ENCODE peak calls at places on chromosomes 5 and 9, in seven cellular contexts. O is brain microvascular endothelial cell; Y is gastrocnemius medialis; N is CD4-positive, alpha-beta T cell; B is Panc1; P is adrenal gland; W is neural crest cell. F is an unnamed sample.

GRCh38 chr9:131776473-131776872 is 36.6 kb upstream of the RAPGEF1 start:
- DNase-seq in O (peak; percentile 25), Y (no peak), N (no peak), B (no peak), P (no peak), W (peak; percentile 61), F (no peak)

GRCh38 chr5:497871-498509 is 26.3 kb downstream of the SLC9A3 start:
- DNase-seq in O (no peak), Y (no peak), N (no peak), B (no peak), P (no peak), W (no peak), F (no peak)

GRCh38 chr5:75185763-75186162 is 50.9 kb downstream of the ANKRD31 start:
- DNase-seq in O (no peak), Y (no peak), N (no peak), B (no peak), P (no peak), W (no peak), F (no peak)

GRCh38 chr9:27943544-27943943 is 370.3 kb upstream of the C9orf72 start:
- DNase-seq in O (no peak), Y (no peak), N (no peak), B (no peak), P (no peak), W (no peak), F (no peak)

GRCh38 chr9:10855847-10856246 is 243.0 kb upstream of the PTPRD start:
- DNase-seq in O (peak; percentile 33), Y (no peak), N (no peak), B (no peak), P (no peak), W (no peak), F (no peak)

GRCh38 chr9:764105-764524 is 77.4 kb upstream of the DMRT1 start:
- DNase-seq in O (peak; percentile 52), Y (peak; percentile 66), N (peak; percentile 16), B (peak; percentile 22), P (peak; percentile 27), W (peak; percentile 44), F (no peak)

GRCh38 chr5:122190156-122190555 is 60.8 kb downstream of the ZNF474 start:
- DNase-seq in O (no peak), Y (no peak), N (no peak), B (no peak), P (no peak), W (no peak), F (no peak)

GRCh38 chr5:76818844-76819831 is at the start of gene F2RL1:
- DNase-seq in O (peak; percentile 88), Y (no peak), N (peak; percentile 37), B (no peak), P (peak; percentile 60), W (no peak), F (no peak)

GRCh38 chr5:73303139-73304079 is 130.4 kb downstream of the TMEM174 start:
- DNase-seq in O (no peak), Y (no peak), N (no peak), B (no peak), P (no peak), W (no peak), F (no peak)

GRCh38 chr9:36092509-36093215 is 43.9 kb upstream of the GLIPR2 start:
- DNase-seq in O (peak; percentile 11), Y (no peak), N (no peak), B (no peak), P (no peak), W (no peak), F (no peak)

GRCh38 chr5:109352475-109352874 is 57.3 kb downstream of the PJA2 start:
- DNase-seq in O (no peak), Y (no peak), N (no peak), B (no peak), P (no peak), W (no peak), F (no peak)

GRCh38 chr9:88414298-88414697 is 26.1 kb downstream of the SPIN1 start:
- DNase-seq in O (no peak), Y (no peak), N (no peak), B (no peak), P (no peak), W (no peak), F (no peak)

GRCh38 chr9:29861803-29862202 is 2288.5 kb upstream of the C9orf72 start:
- DNase-seq in O (no peak), Y (no peak), N (no peak), B (no peak), P (no peak), W (no peak), F (no peak)
- TF ChIP-seq CTCF in O (no peak), Y (no peak), N (no peak), B (no peak), P (no peak), W (no peak), F (no peak)

GRCh38 chr5:124433170-124433569 is 313.3 kb downstream of the ZNF608 start:
- DNase-seq in O (no peak), Y (no peak), N (no peak), B (no peak), P (no peak), W (no peak), F (no peak)
- TF ChIP-seq CTCF in O (no peak), Y (no peak), N (no peak), B (no peak), P (no peak), W (no peak), F (no peak)

GRCh38 chr9:98259791-98260190 is 4.3 kb upstream of the TBC1D2 start:
- DNase-seq in O (no peak), Y (no peak), N (no peak), B (no peak), P (no peak), W (no peak), F (no peak)
- TF ChIP-seq CTCF in O (no peak), Y (no peak), N (no peak), B (no peak), P (no peak), W (no peak), F (no peak)

GRCh38 chr9:98881356-98881755 is 62.4 kb upstream of the COL15A1 start:
- DNase-seq in O (no peak), Y (no peak), N (no peak), B (no peak), P (no peak), W (no peak), F (no peak)

GRCh38 chr9:98882569-98882923 is 61.2 kb upstream of the COL15A1 start:
- DNase-seq in O (no peak), Y (no peak), N (no peak), B (no peak), P (no peak), W (no peak), F (no peak)

GRCh38 chr9:98879958-98880300 is 63.8 kb upstream of the COL15A1 start:
- DNase-seq in O (no peak), Y (no peak), N (no peak), B (no peak), P (no peak), W (no peak), F (no peak)

GRCh38 chr9:98880311-98881015 is 63.2 kb upstream of the COL15A1 start:
- DNase-seq in O (no peak), Y (no peak), N (no peak), B (no peak), P (no peak), W (no peak), F (no peak)

GRCh38 chr9:98881836-98882568 is 61.7 kb upstream of the COL15A1 start:
- DNase-seq in O (no peak), Y (no peak), N (no peak), B (no peak), P (no peak), W (no peak), F (no peak)
- TF ChIP-seq CTCF in O (peak; percentile 45), Y (no peak), N (no peak), B (no peak), P (no peak), W (no peak), F (no peak)

GRCh38 chr9:109843651-109844050 is 63.7 kb downstream of the PALM2AKAP2 start:
- DNase-seq in O (no peak), Y (peak; percentile 86), N (no peak), B (no peak), P (peak; percentile 26), W (no peak), F (no peak)
- TF ChIP-seq CTCF in O (no peak), Y (no peak), N (no peak), B (no peak), P (no peak), W (no peak), F (no peak)

GRCh38 chr5:78077369-78078068 is 217.0 kb downstream of the AP3B1 start:
- DNase-seq in O (no peak), Y (no peak), N (no peak), B (no peak), P (no peak), W (no peak), F (no peak)
- TF ChIP-seq CTCF in O (no peak), Y (no peak), N (no peak), B (no peak), P (no peak), W (no peak), F (no peak)

GRCh38 chr5:174172104-174172965 is 126.8 kb downstream of the NSG2 start:
- DNase-seq in O (no peak), Y (no peak), N (no peak), B (no peak), P (no peak), W (peak; percentile 32), F (no peak)
- TF ChIP-seq CTCF in O (no peak), Y (no peak), N (no peak), B (no peak), P (no peak), W (no peak), F (no peak)

GRCh38 chr9:70964861-70965260 is 156.6 kb downstream of the TRPM3 start:
- DNase-seq in O (no peak), Y (no peak), N (no peak), B (no peak), P (no peak), W (no peak), F (no peak)
- TF ChIP-seq CTCF in O (no peak), Y (no peak), N (no peak), B (no peak), P (no peak), W (no peak), F (no peak)

DNA sequence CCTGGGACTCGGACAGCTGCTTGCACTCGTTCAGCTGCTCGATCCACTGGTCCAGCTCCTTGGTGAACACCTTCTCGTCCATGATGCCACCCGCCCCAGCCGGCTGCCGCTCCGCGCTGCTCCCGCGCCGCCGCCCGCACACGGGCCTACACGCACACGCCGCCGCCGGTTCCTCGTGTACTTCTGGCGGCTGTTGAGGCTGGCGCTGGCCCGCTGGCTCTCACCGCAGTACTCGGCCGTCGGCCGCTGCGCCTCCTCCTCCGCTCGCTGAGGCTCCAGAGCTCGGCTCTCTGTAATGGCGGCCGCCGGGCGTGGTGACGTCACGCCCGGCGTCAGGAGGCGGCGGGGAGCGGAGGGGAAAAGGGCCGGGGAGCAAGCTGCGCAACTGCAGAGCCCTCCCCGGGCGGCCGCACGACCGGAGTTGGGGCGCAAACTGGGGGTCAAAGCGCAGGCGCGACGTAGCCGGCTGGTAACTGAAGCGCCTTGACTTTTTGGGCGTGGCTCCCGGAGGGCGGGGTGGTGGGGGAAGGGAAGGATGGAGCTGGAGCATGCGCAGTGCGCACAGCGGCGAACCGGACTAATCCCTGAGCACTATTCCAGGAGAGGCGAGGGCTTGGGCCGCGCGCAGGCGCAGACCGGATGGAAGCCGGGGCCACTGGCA is at the start of gene PPP2CA:
- DNase-seq in O (peak; percentile 98), Y (peak; percentile 99), N (peak; percentile 99), B (peak; percentile 99), P (peak; percentile 99), W (peak; percentile 100), F (peak; percentile 91)
- TF ChIP-seq CTCF in O (no peak), Y (no peak), N (no peak), B (no peak), P (no peak), W (no peak), F (no peak)